ENCODE peak calls at places on chromosomes 3 and 15, in ten cellular contexts. I, F, Z, E, D, H, V, T, S and W are unnamed samples.

GRCh38 chr15:77097317-77097721 is 26.4 kb upstream of the TSPAN3 start:
- DNase-seq in V (no peak), Z (no peak), E (no peak), H (no peak), I (no peak), D (no peak), T (no peak), S (no peak), F (no peak), W (no peak)

GRCh38 chr3:194537732-194538247 is 51.0 kb upstream of the ATP13A3 start:
- DNase-seq in Z (no peak), I (no peak), V (no peak), F (no peak), H (no peak), E (no peak), T (no peak), D (peak), S (peak), W (no peak)

GRCh38 chr3:128149632-128150031 is 3.6 kb upstream of the EEFSEC start:
- DNase-seq in H (no peak), I (no peak), E (no peak), S (no peak), V (no peak), D (no peak), F (no peak), Z (no peak), T (peak), W (no peak)

GRCh38 chr3:182738583-182739514 is 54.5 kb upstream of the ATP11B start:
- DNase-seq in F (no peak), V (peak), D (no peak), I (no peak), S (no peak), Z (no peak), H (no peak), E (no peak), T (no peak), W (no peak)

GRCh38 chr3:55000546-55000945 is 72.7 kb upstream of the LRTM1 start:
- DNase-seq in I (no peak), D (peak), H (no peak), F (no peak), S (peak), Z (peak), E (no peak), V (no peak), T (no peak), W (no peak)

GRCh38 chr15:63057454-63058335 is 15.1 kb downstream of the TPM1 start:
- DNase-seq in H (no peak), V (no peak), F (no peak), T (no peak), I (no peak), Z (no peak), D (no peak), E (no peak), S (no peak), W (no peak)

GRCh38 chr15:70722266-70723123 is 40.9 kb downstream of the UACA start:
- DNase-seq in E (no peak), I (no peak), Z (no peak), D (peak), F (peak), V (peak), H (peak), T (no peak), S (peak), W (no peak)

GRCh38 chr3:114380233-114380645 is 86.4 kb downstream of the TIGIT start:
- DNase-seq in Z (peak), I (no peak), T (peak), S (no peak), D (no peak), F (no peak), E (no peak), H (no peak), V (peak), W (no peak)

GRCh38 chr3:113643583-113643982 is 52.9 kb downstream of the USF3 start:
- DNase-seq in E (no peak), D (no peak), H (no peak), S (no peak), V (no peak), T (no peak), Z (no peak), I (no peak), F (no peak), W (no peak)

GRCh38 chr3:148758303-148758884 is 60.7 kb downstream of the AGTR1 start:
- DNase-seq in D (no peak), E (no peak), F (no peak), S (no peak), Z (no peak), I (no peak), T (no peak), V (no peak), H (no peak), W (no peak)

GRCh38 chr3:88000853-88001252 is 58.0 kb downstream of the CGGBP1 start:
- DNase-seq in I (no peak), Z (no peak), T (no peak), V (no peak), H (peak), E (no peak), F (peak), D (no peak), S (no peak), W (peak)

GRCh38 chr3:133842158-133842557 is 36.5 kb downstream of the SRPRB start:
- DNase-seq in F (no peak), D (no peak), T (peak), V (no peak), Z (no peak), H (no peak), S (no peak), E (no peak), I (no peak), W (no peak)

GRCh38 chr3:132726341-132726823 is 4.2 kb upstream of the NPHP3 start:
- DNase-seq in V (no peak), S (peak), Z (no peak), H (peak), I (no peak), F (peak), E (no peak), T (no peak), D (peak), W (no peak)